ENCODE peak calls at places on chromosomes 12 and 14, in five cellular contexts. I is lower leg skin; C is stimulated activated CD8-positive, alpha-beta memory T cell treated with anti-CD3 and anti-CD28 coated beads, Interleukin-2, amount 100 ng/mL, for 1 hour; X is cardiac fibroblast; P is Right ventricle myocardium superior. O is an unnamed sample.
A peak's percentile ranks its signal among the peaks of the same experiment; 100 is the strongest.

GRCh38 chr14:22847661-22848341 is 11.4 kb downstream of the MMP14 start:
- DNase-seq in C (no peak), P (no peak), X (peak; percentile 77), I (peak; percentile 88), O (no peak)

GRCh38 chr14:81591266-81591665 is 57.6 kb upstream of the SEL1L start:
- DNase-seq in P (no peak), C (no peak), X (no peak), I (no peak), O (no peak)

GRCh38 chr14:56482306-56482705 is 97.3 kb upstream of the TMEM260 start:
- DNase-seq in P (no peak), X (peak; percentile 41), C (no peak), I (no peak), O (no peak)

GRCh38 chr14:24816011-24816928 is 182.3 kb upstream of the GZMB start:
- DNase-seq in I (no peak), C (no peak), X (peak; percentile 61), P (no peak), O (no peak)

GRCh38 chr14:63342381-63342780 is 23.6 kb upstream of the GPHB5 start:
- DNase-seq in P (no peak), C (no peak), I (no peak), X (peak; percentile 15), O (no peak)

GRCh38 chr12:54301428-54302045 is 722 bp upstream of the NFE2 start:
- DNase-seq in C (no peak), P (no peak), I (no peak), X (no peak), O (no peak)

GRCh38 chr12:117143008-117143532 is 43.9 kb upstream of the TESC start:
- DNase-seq in I (no peak), P (no peak), C (no peak), X (no peak), O (no peak)

GRCh38 chr14:65937079-65937803 is 524.7 kb downstream of the FUT8 start:
- DNase-seq in X (no peak), I (no peak), P (no peak), C (no peak), O (no peak)

GRCh38 chr14:79629372-79629771 is 581.9 kb downstream of the DIO2 start:
- DNase-seq in C (no peak), P (no peak), X (no peak), I (no peak), O (no peak)

GRCh38 chr12:43255642-43256041 is 296.4 kb downstream of the ADAMTS20 start:
- DNase-seq in C (no peak), P (no peak), X (no peak), I (no peak), O (no peak)

GRCh38 chr12:65657635-65658034 is 166.6 kb upstream of the HMGA2 start:
- DNase-seq in I (no peak), C (no peak), X (no peak), P (no peak), O (no peak)

GRCh38 chr12:85405781-85406522 is 125.9 kb downstream of the ALX1 start:
- DNase-seq in P (no peak), I (no peak), C (no peak), X (peak; percentile 63), O (no peak)

GRCh38 chr14:20332946-20333782 is at the start of gene CCNB1IP1:
- DNase-seq in C (peak; percentile 2), I (peak; percentile 88), X (peak; percentile 90), P (peak; percentile 47), O (no peak)

GRCh38 chr14:85344847-85345591 is 184.9 kb upstream of the FLRT2 start:
- DNase-seq in X (no peak), C (no peak), P (no peak), I (no peak), O (no peak)

GRCh38 chr12:3669594-3669993 is 83.3 kb downstream of the CRACR2A start:
- DNase-seq in P (no peak), I (no peak), X (no peak), C (no peak), O (no peak)